ENCODE peak calls at places on chromosome 1, in ten cellular contexts. S is fibroblast of the conjunctiva; B is SK-N-SH; L is activated CD8-positive, alpha-beta T cell treated with anti-CD3 and anti-CD28 coated beads, Interleukin-2, amount 10 ng/mL, durations not matched to agents 7 days and 5 days; Y is MCF 10A; V is immature natural killer cell; D is RKO; Q is amniotic epithelial cell; X is astrocyte of the spinal cord; U is EH. H is an unnamed sample.
A peak's percentile ranks its signal among the peaks of the same experiment; 100 is the strongest.

GRCh38 chr1:99590578-99591209 is 55.2 kb upstream of the PALMD start:
- DNase-seq in S (no peak), B (peak; percentile 4), L (no peak), Y (peak; percentile 60), V (no peak), D (peak; percentile 64), Q (peak; percentile 65), X (peak; percentile 97), U (peak; percentile 98), H (peak; percentile 93)

GRCh38 chr1:115496904-115497527 is 144.8 kb upstream of the VANGL1 start:
- DNase-seq in S (peak; percentile 10), B (no peak), L (no peak), Y (peak; percentile 71), V (no peak), D (no peak), Q (peak; percentile 85), X (peak; percentile 55), U (peak; percentile 93), H (peak; percentile 16)

GRCh38 chr1:235892734-235893413 is 26.2 kb upstream of the LYST start:
- DNase-seq in S (no peak), B (no peak), L (no peak), Y (no peak), V (no peak), D (no peak), Q (no peak), X (no peak), U (no peak), H (no peak)

GRCh38 chr1:155082301-155082940 is 3.8 kb downstream of the EFNA3 start:
- DNase-seq in S (no peak), B (no peak), L (no peak), Y (no peak), V (no peak), D (no peak), Q (no peak), X (no peak), U (no peak), H (no peak)

GRCh38 chr1:60639287-60639686 is 443.1 kb upstream of the NFIA start:
- DNase-seq in S (no peak), B (no peak), L (no peak), Y (no peak), V (no peak), D (no peak), Q (no peak), X (no peak), U (no peak), H (no peak)

GRCh38 chr1:228030451-228031201 is 23.8 kb downstream of the WNT3A start:
- DNase-seq in S (no peak), B (no peak), L (no peak), Y (no peak), V (no peak), D (no peak), Q (no peak), X (no peak), U (no peak), H (no peak)

GRCh38 chr1:40662864-40663263 is 2.6 kb downstream of the RIMS3 start:
- DNase-seq in S (no peak), B (no peak), L (peak; percentile 29), Y (peak; percentile 68), V (no peak), D (no peak), Q (peak; percentile 50), X (peak; percentile 9), U (peak; percentile 10), H (no peak)

GRCh38 chr1:110928904-110929303 is 34.8 kb downstream of the LRIF1 start:
- DNase-seq in S (no peak), B (no peak), L (no peak), Y (no peak), V (no peak), D (no peak), Q (no peak), X (no peak), U (no peak), H (no peak)

GRCh38 chr1:47635597-47635996 is 197.8 kb downstream of the FOXD2 start:
- DNase-seq in S (no peak), B (no peak), L (no peak), Y (no peak), V (no peak), D (peak; percentile 7), Q (peak; percentile 3), X (no peak), U (no peak), H (no peak)

GRCh38 chr1:32886012-32886827 is at the start of gene HPCA:
- DNase-seq in S (no peak), B (peak; percentile 76), L (peak; percentile 69), Y (peak; percentile 18), V (peak; percentile 48), D (no peak), Q (peak; percentile 38), X (peak; percentile 44), U (peak; percentile 67), H (no peak)